ENCODE peak calls at places on chromosomes 5 and 9, in ten cellular contexts. E is CD8-positive, alpha-beta T cell; U is tibial artery; T is spleen; C is GM23248; V is heart right ventricle; W is adrenal gland; Y is BE2C; R is right lobe of liver; A is lower lobe of right lung. M is an unnamed sample.

GRCh38 chr5:21236104-21236503 is 1248.1 kb upstream of the CDH18 start:
- DNase-seq in E (no peak), U (no peak), T (no peak), C (no peak), V (no peak), W (no peak), Y (no peak), R (no peak), A (no peak), M (no peak)

GRCh38 chr5:157549954-157550549 is 25.5 kb downstream of the ADAM19 start:
- DNase-seq in E (no peak), U (no peak), T (no peak), C (no peak), V (no peak), W (no peak), Y (no peak), R (no peak), A (no peak), M (no peak)

GRCh38 chr5:165624547-165624946 is 2119.1 kb downstream of the MAT2B start:
- DNase-seq in E (no peak), U (no peak), T (no peak), C (no peak), V (no peak), W (no peak), Y (no peak), R (no peak), A (no peak), M (no peak)

GRCh38 chr9:83570359-83570758 is 32.2 kb upstream of the FRMD3 start:
- DNase-seq in E (no peak), U (no peak), T (no peak), C (no peak), V (no peak), W (no peak), Y (no peak), R (no peak), A (no peak), M (no peak)

GRCh38 chr9:111386386-111386785 is 56.4 kb upstream of the OR2K2 start:
- DNase-seq in E (no peak), U (no peak), T (no peak), C (peak; percentile 2), V (no peak), W (no peak), Y (no peak), R (no peak), A (no peak), M (no peak)

GRCh38 chr9:70987986-70988385 is 133.4 kb downstream of the TRPM3 start:
- DNase-seq in E (no peak), U (no peak), T (no peak), C (peak; percentile 87), V (no peak), W (no peak), Y (no peak), R (no peak), A (no peak), M (no peak)

GRCh38 chr5:71937906-71938698 is 169.2 kb upstream of the MAP1B start:
- DNase-seq in E (no peak), U (no peak), T (no peak), C (no peak), V (no peak), W (no peak), Y (no peak), R (no peak), A (no peak), M (no peak)

GRCh38 chr9:21661626-21662025 is 140.8 kb upstream of the MTAP start:
- DNase-seq in E (no peak), U (no peak), T (no peak), C (peak; percentile 46), V (no peak), W (no peak), Y (no peak), R (no peak), A (no peak), M (no peak)

GRCh38 chr5:101897914-101898313 is 398.2 kb downstream of the SLCO4C1 start:
- DNase-seq in E (no peak), U (no peak), T (no peak), C (no peak), V (no peak), W (no peak), Y (peak; percentile 75), R (no peak), A (no peak), M (no peak)

GRCh38 chr9:93896496-93897033 is 58.6 kb downstream of the BARX1 start:
- DNase-seq in E (no peak), U (no peak), T (peak; percentile 46), C (no peak), V (no peak), W (no peak), Y (no peak), R (peak; percentile 43), A (no peak), M (no peak)

GRCh38 chr5:132010645-132011560 is 555 bp downstream of the ACSL6 start:
- DNase-seq in E (no peak), U (peak; percentile 19), T (no peak), C (no peak), V (no peak), W (no peak), Y (no peak), R (no peak), A (peak; percentile 50), M (no peak)

GRCh38 chr9:137272241-137273094 is 5.1 kb upstream of the TOR4A start:
- DNase-seq in E (no peak), U (no peak), T (peak; percentile 73), C (no peak), V (no peak), W (no peak), Y (no peak), R (no peak), A (no peak), M (no peak)

GRCh38 chr9:137273095-137273490 is 4.4 kb upstream of the TOR4A start:
- DNase-seq in E (no peak), U (no peak), T (no peak), C (no peak), V (no peak), W (no peak), Y (no peak), R (no peak), A (no peak), M (no peak)

GRCh38 chr9:137275203-137275936 is 2.2 kb upstream of the TOR4A start:
- DNase-seq in E (no peak), U (no peak), T (peak; percentile 75), C (no peak), V (peak; percentile 18), W (no peak), Y (no peak), R (peak; percentile 50), A (peak; percentile 49), M (no peak)

GRCh38 chr9:137271696-137272076 is 5.8 kb upstream of the TOR4A start:
- DNase-seq in E (no peak), U (no peak), T (peak; percentile 64), C (no peak), V (no peak), W (no peak), Y (no peak), R (no peak), A (no peak), M (no peak)

GRCh38 chr9:137273616-137274320 is 3.8 kb upstream of the TOR4A start:
- DNase-seq in E (no peak), U (no peak), T (peak; percentile 70), C (no peak), V (no peak), W (no peak), Y (no peak), R (peak; percentile 64), A (peak; percentile 55), M (no peak)
- H3K4me1 ChIP-seq in E (peaks cover 38% of the 10 kb centered on the region), U (peaks cover 46% of the 10 kb centered on the region), T (peaks cover 59% of the 10 kb centered on the region), C (peaks cover 8% of the 10 kb centered on the region), V (peaks cover 65% of the 10 kb centered on the region), W (peaks cover 4% of the 10 kb centered on the region), Y (peaks cover 12% of the 10 kb centered on the region), R (no peaks in the 10 kb centered on the region), A (peaks cover 51% of the 10 kb centered on the region), M (no peaks in the 10 kb centered on the region)

GRCh38 chr9:110073356-110073666 is 134.6 kb downstream of the C9orf152 start:
- DNase-seq in E (no peak), U (no peak), T (no peak), C (no peak), V (no peak), W (no peak), Y (no peak), R (no peak), A (no peak), M (no peak)

GRCh38 chr9:110076894-110077725 is 130.8 kb downstream of the C9orf152 start:
- DNase-seq in E (no peak), U (no peak), T (no peak), C (peak; percentile 77), V (no peak), W (no peak), Y (no peak), R (no peak), A (no peak), M (no peak)

GRCh38 chr9:110081395-110081794 is 126.6 kb downstream of the C9orf152 start:
- DNase-seq in E (no peak), U (no peak), T (no peak), C (peak; percentile 68), V (no peak), W (peak; percentile 2), Y (no peak), R (no peak), A (no peak), M (no peak)

GRCh38 chr9:110078626-110079025 is 129.3 kb downstream of the C9orf152 start:
- DNase-seq in E (no peak), U (no peak), T (no peak), C (no peak), V (no peak), W (no peak), Y (no peak), R (no peak), A (no peak), M (no peak)

GRCh38 chr9:110077926-110078325 is 130.0 kb downstream of the C9orf152 start:
- DNase-seq in E (no peak), U (no peak), T (no peak), C (peak; percentile 70), V (no peak), W (no peak), Y (no peak), R (no peak), A (no peak), M (no peak)
- H3K4me1 ChIP-seq in E (no peaks in the 10 kb centered on the region), U (peaks cover 28% of the 10 kb centered on the region), T (peaks cover 43% of the 10 kb centered on the region), C (peaks cover 71% of the 10 kb centered on the region), V (peaks cover 47% of the 10 kb centered on the region), W (no peaks in the 10 kb centered on the region), Y (no peaks in the 10 kb centered on the region), R (no peaks in the 10 kb centered on the region), A (peaks cover 49% of the 10 kb centered on the region), M (no peaks in the 10 kb centered on the region)

DNA sequence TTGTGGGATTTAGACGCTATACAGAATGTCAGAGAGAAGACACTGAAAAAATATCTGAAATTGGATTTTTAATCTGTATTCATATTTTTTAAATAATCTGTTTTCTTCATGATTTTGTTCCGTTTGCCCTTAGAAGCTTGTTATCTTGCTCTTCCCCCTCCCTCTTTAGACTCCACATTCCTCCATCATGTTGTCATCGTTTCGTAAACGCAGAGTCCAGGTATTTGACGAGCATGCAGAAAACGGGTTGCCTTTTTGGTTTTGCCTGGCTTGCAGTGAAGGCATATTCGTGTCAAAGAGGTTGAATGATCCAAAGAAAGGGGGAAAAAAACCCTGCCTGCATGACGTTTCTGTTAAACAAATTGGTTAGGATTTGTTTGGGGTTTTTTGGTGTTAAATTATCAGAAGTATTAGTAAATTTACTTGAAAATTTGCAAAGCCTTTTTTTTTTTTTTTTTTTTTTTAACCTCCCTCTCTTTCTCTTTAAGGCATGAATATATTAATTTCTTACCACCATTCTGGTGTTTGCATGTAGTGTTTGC is 2.9 kb downstream of the SPTAN1 start:
- DNase-seq in E (no peak), U (no peak), T (no peak), C (peak; percentile 71), V (no peak), W (peak; percentile 49), Y (no peak), R (no peak), A (no peak), M (no peak)
- H3K4me1 ChIP-seq in E (peaks cover 75% of the 10 kb centered on the region), U (peaks cover 71% of the 10 kb centered on the region), T (peaks cover 75% of the 10 kb centered on the region), C (peaks cover 70% of the 10 kb centered on the region), V (peaks cover 63% of the 10 kb centered on the region), W (peaks cover 32% of the 10 kb centered on the region), Y (peaks cover 14% of the 10 kb centered on the region), R (no peaks in the 10 kb centered on the region), A (peaks cover 85% of the 10 kb centered on the region), M (peaks cover 55% of the 10 kb centered on the region)

GRCh38 chr5:107554776-107555424 is 115.8 kb downstream of the EFNA5 start:
- DNase-seq in E (no peak), U (no peak), T (no peak), C (no peak), V (no peak), W (no peak), Y (peak; percentile 33), R (no peak), A (no peak), M (no peak)
- H3K4me1 ChIP-seq in E (no peaks in the 10 kb centered on the region), U (peaks cover 9% of the 10 kb centered on the region), T (no peaks in the 10 kb centered on the region), C (peaks cover 24% of the 10 kb centered on the region), V (no peaks in the 10 kb centered on the region), W (no peaks in the 10 kb centered on the region), Y (peaks cover 37% of the 10 kb centered on the region), R (no peaks in the 10 kb centered on the region), A (peaks cover 3% of the 10 kb centered on the region), M (no peaks in the 10 kb centered on the region)